ENCODE peak calls at places on chromosomes 6 and 20, in four cellular contexts. J, P, C and W are unnamed samples.

GRCh38 chr6:128655978-128656498 is 135.6 kb upstream of the PTPRK start:
- DNase-seq in P (no peak), C (no peak), J (peak), W (no peak)

GRCh38 chr6:11769816-11770545 is 8.6 kb downstream of the ADTRP start:
- DNase-seq in J (no peak), C (no peak), P (peak), W (no peak)

GRCh38 chr6:43924222-43924702 is 154.3 kb downstream of the VEGFA start:
- DNase-seq in P (no peak), C (no peak), J (no peak), W (no peak)

GRCh38 chr20:60210779-60211617 is 252.8 kb downstream of the CDH26 start:
- DNase-seq in P (peak), J (no peak), C (peak), W (peak)

GRCh38 chr20:23436681-23437080 is 2.8 kb upstream of the CSTL1 start:
- DNase-seq in C (no peak), J (no peak), P (no peak), W (no peak)

GRCh38 chr6:157403684-157404051 is 22.7 kb downstream of the ZDHHC14 start:
- DNase-seq in J (no peak), P (no peak), C (no peak), W (no peak)

GRCh38 chr6:110409794-110410193 is 5.6 kb downstream of the DDO start:
- DNase-seq in P (no peak), J (no peak), C (no peak), W (no peak)

GRCh38 chr20:33229843-33230242 is 6.0 kb upstream of the BPIFA1 start:
- DNase-seq in P (no peak), J (no peak), C (no peak), W (no peak)

GRCh38 chr6:90941885-90942284 is 355.0 kb upstream of the MAP3K7 start:
- DNase-seq in J (no peak), P (no peak), C (no peak), W (no peak)

GRCh38 chr6:17394192-17394611 is 807 bp downstream of the CAP2 start:
- DNase-seq in P (peak), C (no peak), J (no peak), W (no peak)

GRCh38 chr6:132758689-132759088 is 985 bp upstream of the VNN2 start:
- DNase-seq in J (no peak), P (no peak), C (no peak), W (no peak)

GRCh38 chr6:28336284-28337024 is 506 bp upstream of the ZSCAN31 start:
- DNase-seq in C (peak), P (peak), J (no peak), W (peak)